ENCODE peak calls at places on chromosomes 12 and 14, in five cellular contexts. One of them, this sample, is unnamed.

GRCh38 chr12:59404109-59404650 is 191.6 kb upstream of the SLC16A7 start:
- DNase-seq in LoVo: no peak
- DNase-seq in RPMI7951: no peak
- DNase-seq in NCI-H1092 treated with DMSO at 0.1 percent for 48 hours: no peak
- DNase-seq in right atrium auricular region: no peak
- DNase-seq in this sample: no peak

GRCh38 chr12:57514720-57515467 is 5.4 kb downstream of the DDIT3 start:
- DNase-seq in RPMI7951: no peak
- DNase-seq in right atrium auricular region: no peak
- DNase-seq in NCI-H1092 treated with DMSO at 0.1 percent for 48 hours: no peak
- DNase-seq in LoVo: no peak
- DNase-seq in this sample: no peak

GRCh38 chr12:11702959-11703358 is 53.5 kb downstream of the ETV6 start:
- DNase-seq in NCI-H1092 treated with DMSO at 0.1 percent for 48 hours: no peak
- DNase-seq in RPMI7951: no peak
- DNase-seq in right atrium auricular region: no peak
- DNase-seq in LoVo: no peak
- DNase-seq in this sample: no peak

GRCh38 chr14:90641111-90642010 is 174.9 kb downstream of the TTC7B start:
- DNase-seq in RPMI7951: no peak
- DNase-seq in right atrium auricular region: no peak
- DNase-seq in NCI-H1092 treated with DMSO at 0.1 percent for 48 hours: no peak
- DNase-seq in LoVo: no peak
- DNase-seq in this sample: no peak

GRCh38 chr14:65729547-65729946 is 317.0 kb downstream of the FUT8 start:
- DNase-seq in right atrium auricular region: no peak
- DNase-seq in LoVo: no peak
- DNase-seq in NCI-H1092 treated with DMSO at 0.1 percent for 48 hours: no peak
- DNase-seq in RPMI7951: no peak
- DNase-seq in this sample: no peak

GRCh38 chr14:51616724-51617409 is 34.8 kb upstream of the FRMD6 start:
- DNase-seq in RPMI7951: peak
- DNase-seq in right atrium auricular region: no peak
- DNase-seq in NCI-H1092 treated with DMSO at 0.1 percent for 48 hours: no peak
- DNase-seq in LoVo: peak
- DNase-seq in this sample: peak

GRCh38 chr14:74038015-74038859 is 19.1 kb downstream of the BBOF1 start:
- DNase-seq in right atrium auricular region: no peak
- DNase-seq in LoVo: peak
- DNase-seq in NCI-H1092 treated with DMSO at 0.1 percent for 48 hours: peak
- DNase-seq in RPMI7951: peak
- DNase-seq in this sample: peak

GRCh38 chr12:65121956-65122469 is 908 bp upstream of the WIF1 start:
- DNase-seq in right atrium auricular region: no peak
- DNase-seq in LoVo: no peak
- DNase-seq in NCI-H1092 treated with DMSO at 0.1 percent for 48 hours: no peak
- DNase-seq in RPMI7951: no peak
- DNase-seq in this sample: no peak

GRCh38 chr12:96902076-96902475 is 5.0 kb upstream of the NEDD1 start:
- DNase-seq in LoVo: no peak
- DNase-seq in right atrium auricular region: no peak
- DNase-seq in RPMI7951: no peak
- DNase-seq in NCI-H1092 treated with DMSO at 0.1 percent for 48 hours: no peak
- DNase-seq in this sample: no peak

GRCh38 chr12:111298583-111299436 is 70.1 kb downstream of the PHETA1 start:
- DNase-seq in NCI-H1092 treated with DMSO at 0.1 percent for 48 hours: peak
- DNase-seq in RPMI7951: peak
- DNase-seq in right atrium auricular region: no peak
- DNase-seq in LoVo: peak
- DNase-seq in this sample: peak

GRCh38 chr14:84927096-84927910 is 602.6 kb upstream of the FLRT2 start:
- DNase-seq in LoVo: no peak
- DNase-seq in NCI-H1092 treated with DMSO at 0.1 percent for 48 hours: peak
- DNase-seq in right atrium auricular region: no peak
- DNase-seq in RPMI7951: no peak
- DNase-seq in this sample: no peak

GRCh38 chr14:21852061-21852664 is 178.5 kb upstream of the OR4E1 start:
- DNase-seq in LoVo: peak
- DNase-seq in NCI-H1092 treated with DMSO at 0.1 percent for 48 hours: no peak
- DNase-seq in RPMI7951: peak
- DNase-seq in right atrium auricular region: no peak
- DNase-seq in this sample: peak

GRCh38 chr14:95156765-95157194 is 549 bp downstream of the DICER1 start:
- DNase-seq in LoVo: peak
- DNase-seq in NCI-H1092 treated with DMSO at 0.1 percent for 48 hours: peak
- DNase-seq in RPMI7951: peak
- DNase-seq in right atrium auricular region: no peak
- DNase-seq in this sample: peak

GRCh38 chr12:26878661-26879119 is 45.7 kb upstream of the ITPR2 start:
- DNase-seq in LoVo: no peak
- DNase-seq in NCI-H1092 treated with DMSO at 0.1 percent for 48 hours: peak
- DNase-seq in RPMI7951: peak
- DNase-seq in right atrium auricular region: peak
- DNase-seq in this sample: no peak

GRCh38 chr14:67881225-67881624 is 61.6 kb downstream of the RAD51B start:
- DNase-seq in NCI-H1092 treated with DMSO at 0.1 percent for 48 hours: no peak
- DNase-seq in LoVo: no peak
- DNase-seq in right atrium auricular region: no peak
- DNase-seq in RPMI7951: no peak
- DNase-seq in this sample: no peak

GRCh38 chr12:57195186-57195585 is 21.4 kb upstream of the NXPH4 start:
- DNase-seq in NCI-H1092 treated with DMSO at 0.1 percent for 48 hours: no peak
- DNase-seq in LoVo: no peak
- DNase-seq in right atrium auricular region: no peak
- DNase-seq in RPMI7951: no peak
- DNase-seq in this sample: no peak

GRCh38 chr12:107775093-107775721 is 703 bp downstream of the ASCL4 start:
- DNase-seq in right atrium auricular region: no peak
- DNase-seq in RPMI7951: no peak
- DNase-seq in NCI-H1092 treated with DMSO at 0.1 percent for 48 hours: no peak
- DNase-seq in LoVo: no peak
- DNase-seq in this sample: peak

GRCh38 chr14:61752626-61753025 is 9.6 kb upstream of the SNAPC1 start:
- DNase-seq in right atrium auricular region: no peak
- DNase-seq in LoVo: no peak
- DNase-seq in NCI-H1092 treated with DMSO at 0.1 percent for 48 hours: no peak
- DNase-seq in RPMI7951: no peak
- DNase-seq in this sample: no peak

GRCh38 chr14:90483551-90483950 is 86.7 kb downstream of the CALM1 start:
- DNase-seq in LoVo: no peak
- DNase-seq in NCI-H1092 treated with DMSO at 0.1 percent for 48 hours: peak
- DNase-seq in RPMI7951: no peak
- DNase-seq in right atrium auricular region: peak
- DNase-seq in this sample: no peak

GRCh38 chr12:107492393-107493134 is 193.0 kb upstream of the PWP1 start:
- DNase-seq in RPMI7951: no peak
- DNase-seq in right atrium auricular region: no peak
- DNase-seq in NCI-H1092 treated with DMSO at 0.1 percent for 48 hours: no peak
- DNase-seq in LoVo: no peak
- DNase-seq in this sample: no peak

GRCh38 chr14:77579065-77579464 is 37.4 kb downstream of the SPTLC2 start:
- DNase-seq in NCI-H1092 treated with DMSO at 0.1 percent for 48 hours: no peak
- DNase-seq in LoVo: no peak
- DNase-seq in RPMI7951: no peak
- DNase-seq in right atrium auricular region: no peak
- DNase-seq in this sample: no peak

GRCh38 chr14:56813143-56813551 is 2.9 kb upstream of the OTX2 start:
- DNase-seq in RPMI7951: no peak
- DNase-seq in right atrium auricular region: no peak
- DNase-seq in LoVo: no peak
- DNase-seq in NCI-H1092 treated with DMSO at 0.1 percent for 48 hours: no peak
- DNase-seq in this sample: no peak

GRCh38 chr14:93655078-93655750 is 133.1 kb downstream of the PRIMA1 start:
- DNase-seq in LoVo: peak
- DNase-seq in NCI-H1092 treated with DMSO at 0.1 percent for 48 hours: peak
- DNase-seq in right atrium auricular region: no peak
- DNase-seq in RPMI7951: peak
- DNase-seq in this sample: peak

GRCh38 chr14:21868442-21869046 is 194.9 kb upstream of the OR4E1 start:
- DNase-seq in right atrium auricular region: no peak
- DNase-seq in NCI-H1092 treated with DMSO at 0.1 percent for 48 hours: peak
- DNase-seq in LoVo: peak
- DNase-seq in RPMI7951: peak
- DNase-seq in this sample: peak

GRCh38 chr12:3419538-3419937 is 71.5 kb upstream of the PRMT8 start:
- DNase-seq in RPMI7951: no peak
- DNase-seq in LoVo: no peak
- DNase-seq in right atrium auricular region: no peak
- DNase-seq in NCI-H1092 treated with DMSO at 0.1 percent for 48 hours: no peak
- DNase-seq in this sample: no peak